ENCODE peak calls at places on chromosomes 13 and 19, in ten cellular contexts. One of them, this sample, is unnamed.

GRCh38 chr13:49220035-49220855 is at the start of gene MLNR:
- DNase-seq in HEK293T: peak; percentile 73
- DNase-seq in NCI-H1092: no peak
- DNase-seq in brain microvascular endothelial cell: no peak
- DNase-seq in GM20000: peak; percentile 71
- DNase-seq in EL: no peak
- DNase-seq in activated naive CD4-positive, alpha-beta T cell: no peak
- DNase-seq in activated effector memory CD4-positive, alpha-beta T cell treated with Interleukin-2 at 50 U/mL for 16 hours: no peak
- DNase-seq in AG09309: no peak
- DNase-seq in left ventricle myocardium inferior: no peak
- DNase-seq in this sample: no peak

GRCh38 chr13:39105110-39105509 is 66.9 kb downstream of the NHLRC3 start:
- DNase-seq in HEK293T: no peak
- DNase-seq in NCI-H1092: peak; percentile 20
- DNase-seq in brain microvascular endothelial cell: no peak
- DNase-seq in GM20000: no peak
- DNase-seq in EL: no peak
- DNase-seq in activated naive CD4-positive, alpha-beta T cell: no peak
- DNase-seq in activated effector memory CD4-positive, alpha-beta T cell treated with Interleukin-2 at 50 U/mL for 16 hours: no peak
- DNase-seq in AG09309: no peak
- DNase-seq in left ventricle myocardium inferior: no peak
- DNase-seq in this sample: peak; percentile 2

GRCh38 chr19:8333771-8334457 is 9.1 kb downstream of the KANK3 start:
- DNase-seq in HEK293T: no peak
- DNase-seq in NCI-H1092: no peak
- DNase-seq in brain microvascular endothelial cell: no peak
- DNase-seq in GM20000: peak; percentile 34
- DNase-seq in EL: no peak
- DNase-seq in activated naive CD4-positive, alpha-beta T cell: no peak
- DNase-seq in activated effector memory CD4-positive, alpha-beta T cell treated with Interleukin-2 at 50 U/mL for 16 hours: no peak
- DNase-seq in AG09309: no peak
- DNase-seq in left ventricle myocardium inferior: no peak
- DNase-seq in this sample: no peak

GRCh38 chr13:75803175-75803611 is 167.1 kb downstream of the LMO7 start:
- DNase-seq in HEK293T: no peak
- DNase-seq in NCI-H1092: peak; percentile 21
- DNase-seq in brain microvascular endothelial cell: no peak
- DNase-seq in GM20000: peak; percentile 14
- DNase-seq in EL: no peak
- DNase-seq in activated naive CD4-positive, alpha-beta T cell: no peak
- DNase-seq in activated effector memory CD4-positive, alpha-beta T cell treated with Interleukin-2 at 50 U/mL for 16 hours: peak; percentile 2
- DNase-seq in AG09309: no peak
- DNase-seq in left ventricle myocardium inferior: no peak
- DNase-seq in this sample: no peak

GRCh38 chr13:49530452-49530851 is 34.7 kb downstream of the PHF11 start:
- DNase-seq in HEK293T: no peak
- DNase-seq in NCI-H1092: no peak
- DNase-seq in brain microvascular endothelial cell: no peak
- DNase-seq in GM20000: peak; percentile 25
- DNase-seq in EL: no peak
- DNase-seq in activated naive CD4-positive, alpha-beta T cell: no peak
- DNase-seq in activated effector memory CD4-positive, alpha-beta T cell treated with Interleukin-2 at 50 U/mL for 16 hours: no peak
- DNase-seq in AG09309: no peak
- DNase-seq in left ventricle myocardium inferior: no peak
- DNase-seq in this sample: no peak

GRCh38 chr19:38082256-38083118 is 141.5 kb downstream of the DPF1 start:
- DNase-seq in HEK293T: no peak
- DNase-seq in NCI-H1092: no peak
- DNase-seq in brain microvascular endothelial cell: no peak
- DNase-seq in GM20000: no peak
- DNase-seq in EL: no peak
- DNase-seq in activated naive CD4-positive, alpha-beta T cell: no peak
- DNase-seq in activated effector memory CD4-positive, alpha-beta T cell treated with Interleukin-2 at 50 U/mL for 16 hours: no peak
- DNase-seq in AG09309: no peak
- DNase-seq in left ventricle myocardium inferior: no peak
- DNase-seq in this sample: no peak

GRCh38 chr19:35257113-35257461 is 8.3 kb downstream of the LSR start:
- DNase-seq in HEK293T: no peak
- DNase-seq in NCI-H1092: no peak
- DNase-seq in brain microvascular endothelial cell: no peak
- DNase-seq in GM20000: no peak
- DNase-seq in EL: no peak
- DNase-seq in activated naive CD4-positive, alpha-beta T cell: no peak
- DNase-seq in activated effector memory CD4-positive, alpha-beta T cell treated with Interleukin-2 at 50 U/mL for 16 hours: no peak
- DNase-seq in AG09309: no peak
- DNase-seq in left ventricle myocardium inferior: no peak
- DNase-seq in this sample: peak; percentile 55

GRCh38 chr19:38644719-38645118 is 2.7 kb upstream of the ACTN4 start:
- DNase-seq in HEK293T: no peak
- DNase-seq in NCI-H1092: no peak
- DNase-seq in brain microvascular endothelial cell: no peak
- DNase-seq in GM20000: no peak
- DNase-seq in EL: no peak
- DNase-seq in activated naive CD4-positive, alpha-beta T cell: no peak
- DNase-seq in activated effector memory CD4-positive, alpha-beta T cell treated with Interleukin-2 at 50 U/mL for 16 hours: no peak
- DNase-seq in AG09309: no peak
- DNase-seq in left ventricle myocardium inferior: no peak
- DNase-seq in this sample: no peak

GRCh38 chr19:33906578-33907335 is 110.1 kb downstream of the KCTD15 start:
- DNase-seq in HEK293T: no peak
- DNase-seq in NCI-H1092: no peak
- DNase-seq in brain microvascular endothelial cell: peak; percentile 25
- DNase-seq in GM20000: no peak
- DNase-seq in EL: peak; percentile 52
- DNase-seq in activated naive CD4-positive, alpha-beta T cell: no peak
- DNase-seq in activated effector memory CD4-positive, alpha-beta T cell treated with Interleukin-2 at 50 U/mL for 16 hours: no peak
- DNase-seq in AG09309: no peak
- DNase-seq in left ventricle myocardium inferior: peak; percentile 18
- DNase-seq in this sample: no peak

GRCh38 chr19:6108721-6109633 is 1.3 kb downstream of the RFX2 start:
- DNase-seq in HEK293T: no peak
- DNase-seq in NCI-H1092: no peak
- DNase-seq in brain microvascular endothelial cell: no peak
- DNase-seq in GM20000: peak; percentile 38
- DNase-seq in EL: peak; percentile 65
- DNase-seq in activated naive CD4-positive, alpha-beta T cell: no peak
- DNase-seq in activated effector memory CD4-positive, alpha-beta T cell treated with Interleukin-2 at 50 U/mL for 16 hours: peak; percentile 39
- DNase-seq in AG09309: no peak
- DNase-seq in left ventricle myocardium inferior: peak; percentile 63
- DNase-seq in this sample: peak; percentile 64